ENCODE peak calls at places on chromosomes 4 and X, in four cellular contexts. K is GM12878, U is H1, O is HepG2. B is an unnamed sample.

GRCh38 chr4:117203231-117203630 is 117.9 kb upstream of the TRAM1L1 start:
- DNase-seq in K (no peak), U (no peak), O (no peak), B (no peak)

GRCh38 chrX:133045986-133046385 is 50.9 kb downstream of the USP26 start:
- DNase-seq in K (no peak), O (peak; percentile 2), U (no peak), B (no peak)

GRCh38 chr4:79663865-79664264 is 255.8 kb upstream of the GK2 start:
- DNase-seq in U (no peak), K (no peak), O (no peak), B (no peak)

GRCh38 chr4:808860-809570 is 16.9 kb downstream of the CPLX1 start:
- DNase-seq in K (no peak), O (no peak), U (no peak), B (no peak)

GRCh38 chrX:13499736-13500135 is 69.7 kb upstream of the EGFL6 start:
- DNase-seq in U (no peak), K (no peak), O (no peak), B (no peak)

GRCh38 chrX:1932231-1932630 is 317.4 kb downstream of the ASMT start:
- DNase-seq in K (no peak), U (no peak), O (no peak), B (no peak)

GRCh38 chr4:103150677-103151076 is 47.5 kb downstream of the CENPE start:
- DNase-seq in U (no peak), K (no peak), O (no peak), B (no peak)

GRCh38 chrX:150036641-150037040 is 98.3 kb upstream of the EOLA2 start:
- DNase-seq in U (no peak), K (no peak), O (no peak), B (no peak)

GRCh38 chrX:30779453-30780030 is 109.5 kb downstream of the TAB3 start:
- DNase-seq in K (no peak), O (no peak), U (no peak), B (no peak)

GRCh38 chr4:2963185-2964076 is at the start of the genes GRK4 and NOP14:
- DNase-seq in O (peak; percentile 94), U (peak; percentile 96), K (peak; percentile 92), B (peak; percentile 97)

GRCh38 chrX:151825927-151826471 is 86.7 kb upstream of the MAGEA4 start:
- DNase-seq in O (no peak), K (no peak), U (no peak), B (no peak)

GRCh38 chr4:139559095-139559490 is 3.1 kb upstream of the SETD7 start:
- DNase-seq in U (no peak), K (no peak), O (no peak), B (no peak)

GRCh38 chr4:1982124-1983052 is 26.4 kb downstream of the NELFA start:
- DNase-seq in O (no peak), U (no peak), K (no peak), B (no peak)

GRCh38 chrX:152915541-152916241 is 17.8 kb downstream of the ZNF185 start:
- DNase-seq in K (no peak), U (no peak), O (peak; percentile 22), B (peak; percentile 77)

GRCh38 chr4:147042046-147042445 is 96.4 kb upstream of the TTC29 start:
- DNase-seq in K (no peak), O (no peak), U (no peak), B (no peak)

GRCh38 chr4:4430492-4431195 is 43.7 kb downstream of the NSG1 start:
- DNase-seq in K (no peak), O (peak; percentile 59), U (no peak), B (peak; percentile 77)

GRCh38 chrX:104430720-104431119 is 135.3 kb upstream of the IL1RAPL2 start:
- DNase-seq in O (no peak), U (no peak), K (no peak), B (no peak)

GRCh38 chrX:104432321-104432720 is 133.7 kb upstream of the IL1RAPL2 start:
- DNase-seq in K (no peak), U (no peak), O (no peak), B (no peak)

GRCh38 chrX:104435249-104435648 is 130.8 kb upstream of the IL1RAPL2 start:
- DNase-seq in U (no peak), K (no peak), O (no peak), B (no peak)
- TF ChIP-seq TCF12 in U (no peak), K (no peak), O (no peak), B (no peak)

GRCh38 chrX:39650883-39651282 is 446.9 kb downstream of the BCOR start:
- DNase-seq in U (no peak), O (no peak), K (no peak), B (no peak)

GRCh38 chrX:39653656-39654055 is 444.1 kb downstream of the BCOR start:
- DNase-seq in O (no peak), U (peak; percentile 27), K (no peak), B (no peak)

GRCh38 chrX:39652336-39652735 is 445.4 kb downstream of the BCOR start:
- DNase-seq in U (no peak), O (no peak), K (no peak), B (peak; percentile 34)

GRCh38 chrX:39645059-39645895 is 452.5 kb downstream of the BCOR start:
- DNase-seq in K (no peak), O (no peak), U (no peak), B (no peak)

DNA sequence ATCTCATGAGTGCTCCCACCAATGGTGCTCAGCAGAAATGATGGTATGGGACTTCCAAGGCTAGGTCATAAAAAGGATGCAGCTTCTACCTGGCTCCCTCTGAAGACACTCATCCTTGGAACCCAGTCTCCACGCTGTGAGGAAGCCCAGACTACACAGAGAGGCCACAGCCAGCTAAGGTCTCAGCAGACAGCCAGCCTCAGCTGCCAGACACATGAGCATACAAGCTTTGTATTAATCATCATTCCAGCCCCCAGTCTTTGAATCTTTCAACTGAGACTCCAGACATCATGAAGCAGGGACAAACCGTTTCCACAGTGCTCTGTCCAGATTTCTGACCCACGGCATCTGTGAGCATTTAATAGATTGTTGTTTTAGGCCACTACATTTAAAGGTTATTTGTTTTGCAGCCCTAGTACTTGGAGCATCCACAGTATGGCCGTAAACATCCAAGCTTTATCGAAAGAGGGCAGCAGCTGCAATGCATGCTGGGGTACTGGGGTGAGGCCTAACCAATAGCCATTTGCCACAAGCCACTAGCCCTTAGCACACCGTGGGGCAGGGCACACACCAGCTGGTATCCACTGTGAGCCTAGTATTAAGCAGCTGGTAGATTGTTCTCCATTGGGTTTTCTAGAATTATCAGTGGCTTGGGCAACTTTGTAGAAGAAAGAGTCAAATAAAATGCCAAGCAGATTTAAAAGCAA is 449.1 kb downstream of the BCOR start:
- DNase-seq in O (no peak), K (no peak), U (no peak), B (no peak)
- TF ChIP-seq TCF12 in O (no peak), K (no peak), U (no peak), B (no peak)

DNA sequence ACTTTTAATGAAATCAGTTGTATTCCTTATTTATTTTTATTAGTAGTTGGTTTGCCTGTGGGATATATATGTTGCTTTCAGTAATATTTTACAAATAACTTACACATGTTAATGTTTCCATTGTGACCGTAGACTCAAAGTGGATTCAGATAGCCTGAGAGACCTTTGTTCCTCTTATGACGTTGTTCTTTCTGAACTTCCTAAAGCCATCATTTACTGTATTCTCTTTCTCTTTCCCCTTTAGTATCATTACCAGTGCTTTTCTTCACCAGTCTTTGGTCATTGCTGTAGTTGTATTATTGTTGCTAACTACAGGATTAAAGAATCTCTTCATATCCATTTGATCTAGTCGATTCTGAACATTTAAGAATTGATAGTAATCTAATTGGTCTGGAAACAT is 4.3 kb downstream of the STIM2 start:
- DNase-seq in K (no peak), O (no peak), U (no peak), B (no peak)
- TF ChIP-seq TCF12 in K (no peak), O (no peak), U (no peak), B (no peak)

GRCh38 chr4:173536808-173537429 is 6.9 kb upstream of the HAND2 start:
- DNase-seq in O (peak; percentile 7), K (no peak), U (no peak), B (peak; percentile 72)
- TF ChIP-seq TCF12 in O (no peak), K (no peak), U (peak; percentile 72), B (peak; percentile 42)

DNA sequence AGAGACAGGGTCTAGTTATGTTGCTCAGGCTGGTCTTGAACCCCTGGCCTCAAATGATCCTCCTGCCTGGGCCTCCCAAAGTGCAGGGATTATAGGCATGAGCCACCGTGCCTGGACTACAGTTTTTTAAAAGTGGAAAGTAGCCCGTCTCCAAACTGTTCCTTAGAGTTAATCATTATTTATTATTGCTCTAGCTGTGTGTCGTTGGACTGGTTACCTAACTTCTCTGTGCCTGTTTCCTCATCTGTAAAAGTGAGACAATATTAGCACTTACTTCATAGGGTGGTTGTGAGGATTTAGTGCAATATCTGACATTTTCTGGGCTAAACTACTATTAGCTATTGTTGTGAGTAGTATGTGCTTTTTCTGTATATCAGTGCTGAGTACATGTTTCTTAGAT is 152.3 kb upstream of the SCML1 start:
- DNase-seq in U (no peak), K (no peak), O (no peak), B (no peak)
- TF ChIP-seq TCF12 in U (no peak), K (no peak), O (no peak), B (no peak)

DNA sequence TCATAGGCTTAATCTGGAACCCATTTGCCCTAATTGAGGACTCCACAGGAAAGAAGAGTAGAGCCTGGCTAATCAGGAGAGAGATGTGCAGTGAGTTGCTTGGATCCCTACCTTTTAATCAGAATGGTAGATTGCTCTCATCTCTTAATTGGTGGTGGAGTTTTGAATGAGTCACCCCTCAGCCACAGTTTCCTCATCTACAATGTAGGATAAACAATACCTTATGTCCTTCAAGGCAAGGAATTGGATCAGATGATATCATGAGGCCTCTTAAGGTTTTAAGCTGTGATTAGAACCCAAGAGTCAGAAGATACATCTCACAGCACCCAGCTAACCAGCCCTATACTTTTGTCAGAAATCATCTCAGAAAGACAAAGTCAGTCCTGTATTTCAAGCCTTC is 39.1 kb downstream of the PDGFRA start:
- DNase-seq in O (no peak), K (no peak), U (no peak), B (no peak)
- TF ChIP-seq TCF12 in O (no peak), K (no peak), U (no peak), B (no peak)

GRCh38 chr4:167210166-167210565 is 24.1 kb downstream of the SPOCK3 start:
- DNase-seq in K (no peak), O (no peak), U (no peak), B (no peak)
- TF ChIP-seq TCF12 in K (no peak), O (no peak), U (no peak), B (no peak)

DNA sequence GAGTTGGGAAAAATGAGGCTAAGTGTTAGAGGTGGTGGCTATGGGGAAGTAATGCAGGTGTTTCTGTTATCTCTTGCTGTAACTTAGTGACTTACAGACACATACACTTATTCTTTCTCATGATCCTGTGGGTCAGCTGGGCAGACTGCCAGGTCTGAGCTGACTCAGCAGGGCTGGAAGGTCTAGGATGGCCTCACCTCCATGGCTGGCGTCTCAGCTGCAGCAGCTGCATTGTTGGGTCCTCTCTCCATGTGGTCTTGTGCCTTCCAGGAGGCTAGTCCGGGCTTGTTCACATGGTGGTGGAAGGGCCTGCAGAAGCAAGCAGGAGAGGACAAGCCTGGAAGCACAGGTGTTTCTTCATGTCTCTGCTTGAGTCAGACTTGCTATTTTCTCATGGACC is 172.7 kb downstream of the NHS start:
- DNase-seq in U (no peak), O (peak; percentile 4), K (peak; percentile 56), B (no peak)
- TF ChIP-seq TCF12 in U (no peak), O (no peak), K (peak; percentile 41), B (peak; percentile 74)

B was measured in SK-N-SH.